ENCODE peak calls at places on chromosomes 6 and 20, in seven cellular contexts. M is left ventricle myocardium inferior, J is tibial artery, F is astrocyte, U is GM23338, S is HFF-Myc, Z is fibroblast of mammary gland. O is an unnamed sample.

GRCh38 chr6:83463886-83464285 is 33.0 kb upstream of the ME1 start:
- DNase-seq in F (no peak), J (no peak), M (no peak), S (no peak), U (no peak), Z (peak; percentile 68), O (no peak)

GRCh38 chr20:51034461-51034860 is 11.6 kb upstream of the KCNG1 start:
- DNase-seq in S (no peak), M (no peak), J (no peak), F (no peak), U (no peak), Z (peak; percentile 43), O (peak; percentile 80)

GRCh38 chr20:58053391-58054055 is 174.9 kb downstream of the ANKRD60 start:
- DNase-seq in M (no peak), Z (no peak), F (no peak), J (no peak), S (no peak), U (no peak), O (no peak)

GRCh38 chr6:152309648-152310047 is 327.5 kb downstream of the SYNE1 start:
- DNase-seq in J (no peak), S (no peak), U (peak; percentile 19), Z (no peak), M (no peak), F (peak; percentile 59), O (no peak)

GRCh38 chr6:1587546-1587945 is 22.2 kb upstream of the FOXC1 start:
- DNase-seq in S (no peak), F (no peak), M (no peak), Z (no peak), J (peak; percentile 16), U (no peak), O (no peak)

GRCh38 chr20:53579581-53580375 is 13.9 kb downstream of the ZNF217 start:
- DNase-seq in F (peak; percentile 66), U (no peak), M (no peak), J (no peak), S (no peak), Z (peak; percentile 85), O (peak; percentile 87)

GRCh38 chr20:57400821-57401564 is 9.8 kb downstream of the RBM38 start:
- DNase-seq in M (no peak), U (no peak), F (no peak), J (no peak), Z (no peak), S (no peak), O (no peak)

GRCh38 chr6:127945434-127946097 is 44.7 kb upstream of the THEMIS start:
- DNase-seq in F (no peak), Z (no peak), J (no peak), U (no peak), S (no peak), M (no peak), O (no peak)

GRCh38 chr6:156061465-156061864 is 605.8 kb upstream of the NOX3 start:
- DNase-seq in Z (no peak), S (no peak), J (no peak), U (no peak), M (no peak), F (no peak), O (no peak)

GRCh38 chr20:36924167-36925045 is 27.1 kb downstream of the SAMHD1 start:
- DNase-seq in J (peak; percentile 46), F (no peak), Z (no peak), U (no peak), M (no peak), S (no peak), O (no peak)

GRCh38 chr6:35483490-35483889 is 13.4 kb downstream of the TEAD3 start:
- DNase-seq in J (no peak), Z (no peak), M (no peak), U (no peak), S (no peak), F (no peak), O (no peak)

GRCh38 chr20:21027569-21027968 is 78.6 kb downstream of the LINC00237 start:
- DNase-seq in U (peak; percentile 87), M (no peak), J (no peak), Z (no peak), S (no peak), F (no peak), O (no peak)

GRCh38 chr6:1094306-1094705 is 217.6 kb upstream of the FOXQ1 start:
- DNase-seq in U (no peak), F (no peak), S (no peak), J (no peak), M (no peak), Z (peak; percentile 62), O (peak; percentile 84)

GRCh38 chr6:48141975-48142374 is 31.0 kb upstream of the PTCHD4 start:
- DNase-seq in Z (peak; percentile 8), U (no peak), M (no peak), F (no peak), J (no peak), S (no peak), O (no peak)

GRCh38 chr20:56487216-56487615 is 18.8 kb downstream of the RTF2 start:
- DNase-seq in Z (no peak), M (no peak), J (no peak), U (no peak), S (no peak), F (no peak), O (no peak)

GRCh38 chr6:157194643-157195042 is 128.7 kb downstream of the TMEM242 start:
- DNase-seq in U (no peak), Z (peak; percentile 26), S (no peak), F (peak; percentile 12), J (no peak), M (no peak), O (no peak)

GRCh38 chr6:5751525-5752252 is 255.0 kb downstream of the NRN1 start:
- DNase-seq in M (no peak), F (peak; percentile 15), Z (no peak), U (no peak), J (no peak), S (no peak), O (peak; percentile 43)

GRCh38 chr6:32114853-32115252 is 5.7 kb upstream of the TNXB start:
- DNase-seq in J (no peak), F (no peak), S (no peak), U (no peak), M (no peak), Z (peak; percentile 76), O (peak; percentile 87)
- H3K4me3 ChIP-seq in J (no peak overlapping the region), F (no peak overlapping the region), S (no peak overlapping the region), U (no peak overlapping the region), M (no peak overlapping the region), Z (no peak overlapping the region), O (no peak overlapping the region)

GRCh38 chr6:140480852-140481251 is 1106.4 kb upstream of the CITED2 start:
- DNase-seq in S (no peak), M (peak; percentile 16), Z (peak; percentile 78), U (no peak), J (peak; percentile 55), F (peak; percentile 31), O (peak; percentile 91)
- TF ChIP-seq CTCF in S (no peak), M (no peak), Z (no peak), U (no peak), J (no peak), F (no peak), O (no peak)

GRCh38 chr20:5061209-5061608 is 58.5 kb downstream of the PCNA start:
- DNase-seq in M (no peak), U (peak; percentile 28), Z (peak; percentile 39), S (no peak), F (peak; percentile 48), J (no peak), O (no peak)

GRCh38 chr20:5058873-5059272 is 57.6 kb upstream of the SLC23A2 start:
- DNase-seq in M (no peak), J (no peak), F (no peak), S (no peak), Z (no peak), U (no peak), O (no peak)

DNA sequence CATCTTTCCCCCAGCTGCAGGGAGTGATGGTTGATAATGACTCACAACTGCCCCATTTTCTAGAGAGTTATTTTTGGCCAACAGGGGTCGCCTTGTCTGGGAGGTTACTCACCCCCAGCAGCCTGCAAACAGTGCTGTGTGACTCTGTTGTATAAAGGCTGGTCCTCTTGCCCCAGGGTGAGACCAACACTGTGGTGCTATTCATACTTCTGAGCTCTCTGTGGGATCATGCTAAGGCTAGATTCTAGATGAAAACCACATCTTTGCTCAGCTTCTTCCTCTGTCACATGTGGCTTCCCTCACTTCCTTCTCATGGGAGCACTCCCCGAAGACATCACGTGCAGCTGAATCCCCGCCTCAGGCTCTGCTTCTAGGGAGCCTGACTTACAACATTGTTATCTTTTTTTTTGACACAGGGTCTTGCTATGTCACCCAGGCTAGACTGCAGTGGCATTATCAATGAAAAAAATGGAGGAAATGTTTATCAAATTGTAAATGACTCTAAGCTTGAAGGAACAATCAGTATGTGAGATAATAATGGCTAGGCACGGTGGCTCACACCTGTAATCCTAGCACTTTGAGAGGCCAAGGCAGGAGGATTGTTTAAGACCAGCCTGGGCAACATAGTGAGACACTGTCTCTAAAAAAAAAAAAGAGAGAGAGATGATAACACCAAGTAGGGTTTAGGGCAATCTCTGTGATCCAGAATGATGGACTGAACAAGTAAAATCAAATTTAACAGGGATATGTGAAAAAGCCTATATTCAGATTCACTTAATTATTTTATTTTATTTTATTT is 55.7 kb upstream of the SLC23A2 start:
- DNase-seq in J (peak; percentile 73), F (no peak), S (peak; percentile 25), U (peak; percentile 64), M (peak; percentile 39), Z (peak; percentile 54), O (peak; percentile 35)
- H3K4me3 ChIP-seq in J (no peak overlapping the region), F (no peak overlapping the region), S (no peak overlapping the region), U (no peak overlapping the region), M (no peak overlapping the region), Z (no peak overlapping the region), O (no peak overlapping the region)

GRCh38 chr6:105794870-105795269 is 291.3 kb upstream of the PRDM1 start:
- DNase-seq in J (no peak), Z (no peak), S (no peak), F (no peak), U (no peak), M (no peak), O (no peak)

GRCh38 chr6:105790635-105791034 is 295.5 kb upstream of the PRDM1 start:
- DNase-seq in U (peak; percentile 10), Z (no peak), F (no peak), M (no peak), J (no peak), S (no peak), O (no peak)

GRCh38 chr6:105794263-105794662 is 291.9 kb upstream of the PRDM1 start:
- DNase-seq in U (peak; percentile 44), Z (no peak), S (no peak), F (no peak), J (peak; percentile 84), M (peak; percentile 40), O (peak; percentile 64)

GRCh38 chr6:105791569-105792318 is 294.4 kb upstream of the PRDM1 start:
- DNase-seq in Z (no peak), S (no peak), J (no peak), M (no peak), F (no peak), U (no peak), O (peak; percentile 47)

GRCh38 chr6:105793132-105793531 is 293.0 kb upstream of the PRDM1 start:
- DNase-seq in M (no peak), Z (no peak), F (no peak), J (no peak), U (no peak), S (no peak), O (no peak)
- TF ChIP-seq CTCF in M (no peak), Z (peak; percentile 8), F (no peak), J (no peak), U (peak; percentile 28), S (peak; percentile 9), O (peak; percentile 10)